ENCODE peak calls at places on chromosomes 13 and 19, in eight cellular contexts. H, Q, J, R, O, G, V and Y are unnamed samples.

GRCh38 chr19:3408996-3409345 is 42.6 kb downstream of the NFIC start:
- DNase-seq in R (no peak), G (no peak), V (no peak), O (no peak), Q (no peak), H (no peak), J (no peak), Y (no peak)

GRCh38 chr13:32116210-32116609 is 84.6 kb downstream of the FRY start:
- DNase-seq in G (no peak), Q (no peak), O (no peak), V (no peak), H (no peak), R (no peak), J (no peak), Y (peak)

GRCh38 chr13:51785592-51786424 is 18.2 kb downstream of the DHRS12 start:
- DNase-seq in V (no peak), J (no peak), R (no peak), O (no peak), G (no peak), H (peak), Q (no peak), Y (peak)

GRCh38 chr13:48555441-48555840 is 22.6 kb upstream of the RCBTB2 start:
- DNase-seq in V (no peak), R (no peak), G (no peak), O (no peak), J (no peak), Q (no peak), H (no peak), Y (no peak)

GRCh38 chr19:42122691-42123607 is 9.3 kb downstream of the POU2F2 start:
- DNase-seq in V (peak), O (no peak), H (no peak), R (no peak), J (no peak), G (no peak), Q (no peak), Y (no peak)

GRCh38 chr13:30739646-30740642 is 4.6 kb downstream of the ALOX5AP start:
- DNase-seq in G (no peak), Q (peak), R (peak), V (peak), O (no peak), J (peak), H (no peak), Y (peak)

GRCh38 chr19:58033741-58034475 is at the start of gene ZSCAN1:
- DNase-seq in V (no peak), O (no peak), Q (no peak), H (no peak), G (peak), J (no peak), R (peak), Y (no peak)

GRCh38 chr19:46786236-46787039 is 2.0 kb downstream of the SLC1A5 start:
- DNase-seq in G (peak), H (peak), O (peak), V (no peak), J (no peak), R (peak), Q (peak), Y (peak)

GRCh38 chr13:21846605-21847004 is 175.7 kb downstream of the FGF9 start:
- DNase-seq in H (no peak), R (no peak), G (peak), J (no peak), O (no peak), Q (no peak), V (no peak), Y (no peak)

GRCh38 chr13:48542581-48543341 is 9.9 kb upstream of the RCBTB2 start:
- DNase-seq in G (peak), J (no peak), H (no peak), V (no peak), O (peak), Q (no peak), R (peak), Y (peak)

GRCh38 chr13:24176351-24177101 is 16.0 kb downstream of the SPATA13 start:
- DNase-seq in G (no peak), O (peak), V (no peak), Q (no peak), H (no peak), J (no peak), R (peak), Y (no peak)

GRCh38 chr13:33341861-33342452 is 56.4 kb upstream of the STARD13 start:
- DNase-seq in Q (no peak), O (no peak), G (no peak), J (no peak), H (no peak), R (no peak), V (no peak), Y (no peak)

GRCh38 chr19:18251587-18252369 is 22.5 kb downstream of the IQCN start:
- DNase-seq in J (peak), Q (peak), H (peak), O (peak), V (peak), R (peak), G (peak), Y (peak)

GRCh38 chr19:17424743-17425365 is 5.0 kb downstream of the MVB12A start:
- DNase-seq in H (peak), J (no peak), O (no peak), R (peak), Q (peak), G (peak), V (no peak), Y (peak)

GRCh38 chr19:40223135-40223822 is 3.2 kb downstream of the CCNP start:
- DNase-seq in Q (no peak), H (no peak), R (no peak), J (no peak), G (peak), O (no peak), V (no peak), Y (no peak)

GRCh38 chr13:49303533-49304252 is 56.0 kb downstream of the CDADC1 start:
- DNase-seq in Q (no peak), J (no peak), O (peak), V (no peak), R (peak), G (no peak), H (no peak), Y (no peak)

GRCh38 chr13:19881641-19882040 is 18.2 kb upstream of the ZMYM5 start:
- DNase-seq in G (no peak), R (no peak), V (no peak), O (no peak), J (no peak), H (no peak), Q (no peak), Y (no peak)
- TF ChIP-seq MAX in G (no peak), R (no peak), V (no peak), O (no peak), J (no peak), H (no peak), Q (no peak), Y (no peak)

GRCh38 chr13:44306401-44307192 is 67.0 kb upstream of the SERP2 start:
- DNase-seq in V (no peak), J (peak), H (no peak), G (peak), R (peak), Q (peak), O (no peak), Y (no peak)
- H3K4me3 ChIP-seq in V (no peak), J (peak), H (no peak), G (peak), R (peak), Q (peak), O (no peak), Y (no peak)

DNA sequence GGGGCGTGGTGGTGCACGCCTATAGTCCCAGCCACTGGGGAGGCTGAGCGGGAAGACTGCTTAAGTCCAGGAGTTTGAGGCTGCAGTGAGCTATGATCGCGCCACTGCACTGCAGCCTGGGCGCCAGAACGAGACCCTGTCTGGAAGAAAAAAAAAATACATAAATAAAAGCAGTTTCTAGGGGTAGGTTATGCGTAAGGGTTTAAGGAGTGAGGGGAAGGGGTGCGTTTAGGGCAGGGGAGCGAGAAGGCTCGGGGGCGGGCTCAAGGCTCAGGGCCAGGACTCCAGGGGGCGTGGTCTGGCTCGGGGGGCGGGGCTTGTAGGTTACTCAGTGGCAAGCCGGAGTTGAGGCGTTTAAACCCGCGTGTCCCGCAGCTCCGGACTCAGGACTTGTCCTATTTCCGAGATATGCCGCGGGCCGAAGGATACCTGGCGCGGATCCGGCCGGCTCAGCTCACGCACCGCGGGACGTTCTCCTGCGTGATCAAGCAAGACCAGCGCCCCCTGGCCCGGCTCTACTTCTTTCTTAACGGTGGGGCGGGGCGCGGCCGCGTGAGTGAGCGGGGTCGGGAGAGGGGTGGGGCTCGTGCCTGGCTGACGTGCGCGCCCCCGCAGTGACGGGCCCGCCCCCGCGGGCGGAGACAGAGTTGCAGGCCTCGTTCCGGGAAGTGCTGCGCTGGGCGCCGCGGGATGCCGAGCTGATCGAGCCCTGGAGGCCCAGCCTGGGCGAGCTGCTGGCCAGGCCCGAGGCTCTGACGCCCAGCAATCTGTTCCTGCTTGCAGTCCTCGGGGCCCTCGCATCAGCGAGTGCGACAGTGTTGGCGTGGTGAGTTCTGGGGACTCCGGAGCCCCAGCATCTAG is 10.8 kb downstream of the SPACA6 start:
- DNase-seq in J (peak), G (peak), O (peak), H (peak), V (peak), R (peak), Q (peak), Y (peak)
- TF ChIP-seq POLR2A in J (peak), G (peak), O (peak), H (peak), V (peak), R (peak), Q (peak), Y (peak)

GRCh38 chr19:49463960-49464740 is 9.9 kb upstream of the FLT3LG start:
- DNase-seq in R (no peak), O (no peak), Q (no peak), J (no peak), V (no peak), G (no peak), H (no peak), Y (no peak)
- TF ChIP-seq MAX in R (no peak), O (no peak), Q (no peak), J (no peak), V (no peak), G (no peak), H (no peak), Y (no peak)

DNA sequence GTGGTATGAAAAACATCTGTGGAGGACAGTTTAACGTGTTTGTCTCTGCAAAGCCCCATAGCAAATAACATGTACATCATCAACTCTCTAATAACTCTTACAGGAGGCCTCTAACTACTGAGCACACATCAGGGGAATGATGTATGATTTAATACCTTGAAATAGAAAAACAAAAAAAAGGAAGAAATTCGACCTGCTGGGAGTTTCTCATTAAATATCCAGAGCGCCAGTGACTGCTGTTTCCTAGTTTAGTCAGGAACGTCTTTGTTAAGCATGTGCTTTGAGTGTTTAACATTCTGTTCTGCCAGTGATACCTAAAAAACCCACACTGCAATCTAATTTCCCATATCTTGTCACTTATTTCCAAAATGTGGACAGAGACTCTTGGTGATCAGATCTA is 235.4 kb downstream of the PCDH20 start:
- DNase-seq in V (no peak), O (no peak), J (no peak), Q (no peak), R (no peak), H (no peak), G (no peak), Y (no peak)
- H3K4me3 ChIP-seq in V (no peak), O (no peak), J (no peak), Q (no peak), R (no peak), H (no peak), G (no peak), Y (no peak)

GRCh38 chr19:8569066-8569761 is 8.0 kb downstream of the MYO1F start:
- DNase-seq in O (no peak), H (peak), R (no peak), J (peak), G (no peak), V (peak), Q (peak), Y (peak)
- TF ChIP-seq POLR2A in O (no peak), H (no peak), R (no peak), J (no peak), G (no peak), V (peak), Q (no peak), Y (no peak)

DNA sequence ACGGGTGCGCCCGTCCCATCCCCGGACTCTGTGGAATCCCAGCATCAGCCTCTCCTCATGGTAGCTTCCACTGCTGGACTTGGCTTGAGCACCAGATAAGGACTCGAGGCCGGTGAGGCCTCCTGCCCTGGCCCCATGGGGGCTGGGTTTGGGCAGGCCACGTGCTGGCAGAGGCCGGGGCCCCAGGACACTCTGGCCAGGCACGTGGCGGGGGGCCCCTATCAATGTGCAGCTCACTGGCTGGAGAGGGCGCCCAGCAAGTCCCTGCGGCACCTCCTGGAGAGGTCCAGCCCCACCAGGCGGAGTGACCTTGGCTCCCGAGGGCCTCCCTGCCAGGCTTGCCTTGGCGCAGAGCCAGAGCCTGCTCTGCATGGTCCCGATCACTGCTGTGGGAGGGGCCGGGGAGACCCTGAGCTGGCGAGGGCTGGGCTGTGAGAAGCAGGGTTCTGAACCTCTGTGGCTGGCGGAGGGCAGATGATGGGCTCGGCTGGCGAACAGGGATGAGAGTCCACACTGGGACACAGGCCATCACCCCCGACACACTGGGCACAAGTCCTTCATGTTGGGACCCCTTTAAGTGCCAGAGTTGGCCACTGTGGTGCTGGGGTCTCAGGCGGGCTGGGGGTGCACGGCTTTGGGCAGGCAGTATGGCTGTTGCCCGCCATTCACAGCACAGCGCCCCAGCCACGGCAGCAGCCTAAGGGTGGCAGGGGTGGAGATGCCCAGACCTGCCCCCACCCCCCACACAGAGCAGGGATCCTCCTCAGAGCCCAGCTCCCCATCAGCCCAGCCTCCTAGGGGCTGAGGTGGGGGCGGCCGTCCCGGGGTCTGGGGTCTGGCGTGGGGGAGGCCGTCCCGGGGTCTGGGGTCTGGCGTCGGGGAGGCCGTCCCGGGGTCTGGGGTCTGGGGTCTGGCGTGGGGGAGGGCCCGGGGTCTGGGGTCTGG is 19.1 kb downstream of the CEBPG start:
- DNase-seq in G (no peak), H (peak), R (no peak), O (peak), J (no peak), Q (no peak), V (no peak), Y (no peak)
- TF ChIP-seq MAX in G (no peak), H (no peak), R (no peak), O (peak), J (no peak), Q (no peak), V (no peak), Y (no peak)

GRCh38 chr19:38793671-38794070 is 4.7 kb downstream of the LGALS7B start:
- DNase-seq in H (no peak), O (no peak), R (no peak), V (no peak), Q (no peak), G (no peak), J (no peak), Y (no peak)

GRCh38 chr19:38793186-38793585 is 4.2 kb downstream of the LGALS7B start:
- DNase-seq in H (no peak), O (no peak), J (no peak), R (no peak), V (no peak), Q (no peak), G (no peak), Y (no peak)

GRCh38 chr19:38796154-38796553 is 7.2 kb downstream of the LGALS7B start:
- DNase-seq in R (no peak), J (no peak), O (no peak), Q (no peak), V (no peak), H (no peak), G (no peak), Y (no peak)

GRCh38 chr19:38795549-38795948 is 6.5 kb downstream of the LGALS7B start:
- DNase-seq in J (no peak), G (no peak), R (no peak), O (no peak), V (no peak), Q (no peak), H (no peak), Y (no peak)

GRCh38 chr19:38792250-38793111 is 3.5 kb downstream of the LGALS7B start:
- DNase-seq in Q (no peak), V (no peak), J (no peak), O (no peak), H (no peak), R (no peak), G (peak), Y (no peak)
- H3K4me3 ChIP-seq in Q (no peak), V (no peak), J (no peak), O (no peak), H (no peak), R (no peak), G (peak), Y (no peak)

GRCh38 chr13:75635101-75635620 is 969 bp upstream of the LMO7 start:
- DNase-seq in H (no peak), V (no peak), O (peak), G (no peak), J (no peak), R (no peak), Q (no peak), Y (peak)

GRCh38 chr13:75639426-75639825 is 3.3 kb downstream of the LMO7 start:
- DNase-seq in H (no peak), Q (no peak), R (no peak), O (no peak), G (no peak), J (no peak), V (peak), Y (no peak)

GRCh38 chr13:75635621-75636338 is at the start of gene LMO7:
- DNase-seq in G (peak), O (peak), R (peak), Q (peak), V (no peak), H (peak), J (no peak), Y (peak)

GRCh38 chr13:75637101-75637774 is 1.1 kb downstream of the LMO7 start:
- DNase-seq in O (no peak), J (no peak), G (no peak), R (no peak), V (no peak), Q (no peak), H (no peak), Y (no peak)

DNA sequence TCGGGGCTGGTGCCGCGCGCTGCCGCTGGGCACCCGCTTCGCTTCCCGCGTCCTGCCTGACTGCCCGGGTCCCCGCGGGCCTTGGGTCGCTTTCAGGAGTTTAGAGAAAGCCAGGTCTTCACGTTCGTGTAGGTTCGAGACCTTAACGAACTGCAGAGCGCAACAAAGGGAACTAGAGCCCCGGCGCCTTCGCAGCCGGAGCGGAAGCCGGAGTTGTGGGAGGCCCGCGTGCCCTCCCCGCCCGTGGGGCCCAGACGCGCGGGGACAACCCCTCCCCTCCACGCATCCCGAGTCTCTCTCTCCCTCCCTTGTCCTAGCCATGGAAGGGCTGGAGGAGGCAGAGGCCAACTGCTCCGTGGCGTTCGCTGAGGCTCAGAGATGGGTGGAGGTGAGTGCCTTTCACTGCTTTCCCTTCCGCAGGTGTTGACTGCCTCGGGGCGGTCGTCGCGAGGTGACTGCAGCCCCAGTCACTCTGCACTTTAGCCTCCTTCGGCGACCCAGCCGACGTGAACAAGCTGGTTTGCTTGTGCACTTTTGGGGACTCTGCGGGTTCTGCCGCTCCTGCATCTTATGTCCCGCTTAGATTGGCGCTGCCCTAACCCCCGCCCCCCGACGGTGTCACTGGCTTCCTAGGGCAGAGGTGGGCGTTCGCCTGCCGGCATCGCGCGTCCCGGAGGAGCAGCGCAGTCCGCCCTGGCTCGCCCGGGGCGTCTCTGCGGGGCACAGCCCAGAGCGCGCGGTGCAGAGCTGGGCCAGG is 387 bp downstream of the LMO7 start:
- DNase-seq in V (no peak), O (peak), J (no peak), Q (no peak), R (peak), H (peak), G (peak), Y (no peak)
- TF ChIP-seq POLR2A in V (peak), O (peak), J (no peak), Q (no peak), R (no peak), H (no peak), G (peak), Y (peak)

GRCh38 chr19:35269425-35270117 is 809 bp downstream of the USF2 start:
- DNase-seq in G (peak), O (peak), J (peak), H (peak), R (peak), Q (peak), V (peak), Y (peak)

GRCh38 chr19:35272954-35273649 is 4.3 kb downstream of the USF2 start:
- DNase-seq in V (no peak), G (no peak), Q (no peak), H (no peak), J (no peak), R (no peak), O (no peak), Y (no peak)

GRCh38 chr19:35270381-35270811 is 1.6 kb downstream of the USF2 start:
- DNase-seq in V (no peak), H (no peak), O (no peak), Q (no peak), J (no peak), R (no peak), G (no peak), Y (no peak)

GRCh38 chr19:35272122-35272715 is 3.5 kb downstream of the USF2 start:
- DNase-seq in J (no peak), R (no peak), O (no peak), G (no peak), Q (no peak), V (no peak), H (no peak), Y (peak)

GRCh38 chr19:35271546-35271945 is 2.8 kb downstream of the USF2 start:
- DNase-seq in Q (no peak), J (no peak), G (no peak), H (no peak), V (no peak), R (no peak), O (no peak), Y (no peak)
- TF ChIP-seq MAX in Q (no peak), J (no peak), G (no peak), H (no peak), V (no peak), R (no peak), O (no peak), Y (no peak)